ENCODE peak calls at places on chromosomes 4 and X, in four cellular contexts. R is colonic mucosa, J is mesothelial cell of epicardium, H is IMR-90. Q is an unnamed sample.

GRCh38 chr4:165118256-165118909 is 5.7 kb upstream of the TMEM192 start:
- DNase-seq in J (no peak), R (no peak), H (no peak), Q (no peak)

GRCh38 chrX:150693782-150694574 is 782 bp downstream of the MTMR1 start:
- DNase-seq in H (peak), R (peak), J (no peak), Q (peak)

GRCh38 chr4:152679414-152680281 is at the start of gene TMEM154:
- DNase-seq in R (peak), J (peak), H (peak), Q (peak)

GRCh38 chrX:7146026-7146702 is 1.3 kb upstream of the STS start:
- DNase-seq in R (no peak), J (no peak), H (no peak), Q (no peak)

GRCh38 chrX:108439434-108439883 is at the start of gene COL4A5:
- DNase-seq in H (peak), J (peak), R (no peak), Q (peak)

GRCh38 chrX:72381439-72382198 is 75.9 kb upstream of the CITED1 start:
- DNase-seq in J (no peak), R (no peak), H (no peak), Q (no peak)

GRCh38 chr4:83631066-83631465 is 95.2 kb downstream of the GPAT3 start:
- DNase-seq in H (peak), J (no peak), R (no peak), Q (no peak)

GRCh38 chr4:165138843-165139242 is 26.2 kb upstream of the TMEM192 start:
- DNase-seq in J (no peak), H (no peak), R (no peak), Q (no peak)

GRCh38 chrX:15866141-15866540 is 11.5 kb upstream of the AP1S2 start:
- DNase-seq in J (no peak), H (no peak), R (no peak), Q (no peak)

GRCh38 chr4:96524311-96524875 is 684.5 kb downstream of the PDHA2 start:
- DNase-seq in H (no peak), J (no peak), R (no peak), Q (no peak)

GRCh38 chr4:3711183-3712111 is 54.7 kb upstream of the ADRA2C start:
- DNase-seq in H (no peak), R (no peak), J (no peak), Q (no peak)

GRCh38 chr4:129167640-129168260 is 71.8 kb downstream of the C4orf33 start:
- DNase-seq in J (no peak), R (no peak), H (peak), Q (no peak)

GRCh38 chr4:184664445-184665210 is 15.1 kb downstream of the PRIMPOL start:
- DNase-seq in H (peak), R (no peak), J (no peak), Q (no peak)

GRCh38 chr4:183950536-183950935 is 45.4 kb downstream of the STOX2 start:
- DNase-seq in J (no peak), H (no peak), R (no peak), Q (no peak)

GRCh38 chrX:18945488-18945887 is 38.4 kb downstream of the PHKA2 start:
- DNase-seq in H (no peak), R (no peak), J (no peak), Q (no peak)

GRCh38 chrX:68761086-68761485 is 67.7 kb upstream of the EFNB1 start:
- DNase-seq in H (no peak), R (no peak), J (no peak), Q (no peak)

GRCh38 chrX:16827225-16827624 is 41.0 kb downstream of the TXLNG start:
- DNase-seq in R (no peak), H (peak), J (no peak), Q (no peak)

GRCh38 chr4:39326468-39326960 is 39.6 kb downstream of the RFC1 start:
- DNase-seq in H (no peak), J (no peak), R (no peak), Q (no peak)

GRCh38 chr4:181688416-181688815 is 554.8 kb upstream of the TENM3 start:
- DNase-seq in J (no peak), R (no peak), H (peak), Q (no peak)

GRCh38 chrX:44035576-44035975 is 62.4 kb upstream of the NDP start:
- DNase-seq in R (no peak), H (no peak), J (no peak), Q (no peak)

GRCh38 chr4:2428496-2429213 is 9.9 kb downstream of the CFAP99 start:
- DNase-seq in H (no peak), R (no peak), J (no peak), Q (no peak)

GRCh38 chr4:92263575-92263974 is 40.2 kb upstream of the GRID2 start:
- DNase-seq in R (no peak), H (no peak), J (no peak), Q (no peak)